ENCODE peak calls at places on chromosomes 4 and X, in eight cellular contexts. M, S, Q, L, V, D, G and R are unnamed samples.

GRCh38 chrX:16258936-16259335 is 91.7 kb downstream of the MAGEB17 start:
- DNase-seq in G (no peak), D (peak; percentile 13), S (peak; percentile 5), M (no peak), Q (no peak), V (no peak), L (no peak), R (no peak)

GRCh38 chrX:44223150-44223549 is 120.3 kb downstream of the EFHC2 start:
- DNase-seq in L (no peak), Q (no peak), S (peak; percentile 89), G (no peak), M (peak; percentile 28), D (no peak), V (no peak), R (no peak)

GRCh38 chr4:56976283-56976877 is 1.0 kb downstream of the NOA1 start:
- DNase-seq in D (no peak), M (no peak), V (peak; percentile 57), S (no peak), Q (peak; percentile 10), G (peak; percentile 24), L (no peak), R (no peak)

GRCh38 chr4:52192697-52193096 is 141.6 kb downstream of the SPATA18 start:
- DNase-seq in V (no peak), M (no peak), L (peak; percentile 7), D (no peak), S (no peak), Q (no peak), G (no peak), R (no peak)

GRCh38 chr4:151567056-151567455 is 158.1 kb downstream of the FHIP1A start:
- DNase-seq in G (no peak), D (no peak), M (no peak), L (no peak), S (no peak), Q (no peak), V (no peak), R (no peak)

GRCh38 chrX:6667048-6667768 is 132.3 kb upstream of the VCX3A start:
- DNase-seq in G (no peak), L (no peak), Q (no peak), V (no peak), S (no peak), D (no peak), M (no peak), R (no peak)

GRCh38 chr4:38782452-38783108 is at the start of gene TLR10:
- DNase-seq in D (peak; percentile 16), V (peak; percentile 63), Q (peak; percentile 23), L (peak; percentile 77), M (peak; percentile 56), S (peak; percentile 59), G (no peak), R (no peak)

GRCh38 chr4:75771607-75772006 is 47.2 kb downstream of the USO1 start:
- DNase-seq in M (no peak), L (no peak), D (no peak), V (no peak), S (no peak), G (no peak), Q (no peak), R (no peak)

GRCh38 chrX:153794897-153795816 is 689 bp downstream of the SSR4 start:
- DNase-seq in L (peak; percentile 42), D (no peak), V (no peak), G (peak; percentile 31), Q (no peak), S (no peak), M (no peak), R (no peak)

GRCh38 chrX:129565046-129565649 is 25.1 kb downstream of the OCRL start:
- DNase-seq in G (no peak), M (no peak), S (peak; percentile 53), L (no peak), D (no peak), V (no peak), Q (no peak), R (no peak)

GRCh38 chr4:183185018-183185417 is 86.0 kb downstream of the WWC2 start:
- DNase-seq in M (no peak), S (no peak), V (no peak), Q (no peak), L (no peak), D (no peak), G (no peak), R (no peak)

GRCh38 chr4:77826280-77826679 is 7.1 kb upstream of the CNOT6L start:
- DNase-seq in V (no peak), S (no peak), M (no peak), L (no peak), D (no peak), G (no peak), Q (no peak), R (no peak)

GRCh38 chr4:112031712-112032328 is 113.4 kb upstream of the FAM241A start:
- DNase-seq in Q (peak; percentile 12), G (no peak), M (no peak), S (peak; percentile 74), V (no peak), D (peak; percentile 10), L (peak; percentile 76), R (no peak)

GRCh38 chr4:36177946-36178345 is 66.4 kb downstream of the ARAP2 start:
- DNase-seq in V (no peak), Q (no peak), G (no peak), L (no peak), M (no peak), D (no peak), S (peak; percentile 24), R (no peak)

GRCh38 chr4:82042042-82042441 is 331.7 kb downstream of the HNRNPD start:
- DNase-seq in S (no peak), M (no peak), D (no peak), G (no peak), L (no peak), V (no peak), Q (no peak), R (no peak)

GRCh38 chr4:61200195-61200990 is at the start of gene ADGRL3:
- DNase-seq in G (peak; percentile 92), S (peak; percentile 50), V (no peak), D (no peak), M (no peak), L (peak; percentile 95), Q (peak; percentile 61), R (no peak)

GRCh38 chr4:111959202-111959601 is 186.1 kb upstream of the FAM241A start:
- DNase-seq in Q (no peak), S (peak; percentile 39), L (no peak), M (no peak), V (no peak), D (no peak), G (no peak), R (no peak)

GRCh38 chr4:73019462-73020047 is 50.0 kb downstream of the COX18 start:
- DNase-seq in M (no peak), S (peak; percentile 63), L (peak; percentile 67), G (no peak), Q (no peak), V (no peak), D (peak; percentile 7), R (no peak)

GRCh38 chr4:72567821-72568620 is 1.0 kb downstream of the ADAMTS3 start:
- DNase-seq in D (peak; percentile 44), Q (peak; percentile 39), L (peak; percentile 87), V (peak; percentile 56), S (peak; percentile 81), M (peak; percentile 29), G (peak; percentile 45), R (no peak)

GRCh38 chr4:71648923-71649322 is 135.0 kb downstream of the GC start:
- DNase-seq in D (no peak), V (no peak), S (no peak), L (no peak), G (no peak), M (no peak), Q (no peak), R (no peak)

GRCh38 chr4:149638073-149638472 is 177.6 kb downstream of the IQCM start:
- DNase-seq in V (no peak), Q (no peak), D (no peak), G (no peak), L (no peak), S (no peak), M (no peak), R (no peak)

GRCh38 chr4:107780665-107781064 is 44.1 kb upstream of the SGMS2 start:
- DNase-seq in G (peak; percentile 30), L (peak; percentile 59), Q (no peak), M (no peak), V (no peak), D (no peak), S (no peak), R (no peak)

GRCh38 chr4:48490680-48491513 is 845 bp downstream of the ZAR1 start:
- DNase-seq in G (no peak), Q (no peak), L (peak; percentile 33), M (no peak), V (no peak), D (no peak), S (no peak), R (peak; percentile 25)

DNA sequence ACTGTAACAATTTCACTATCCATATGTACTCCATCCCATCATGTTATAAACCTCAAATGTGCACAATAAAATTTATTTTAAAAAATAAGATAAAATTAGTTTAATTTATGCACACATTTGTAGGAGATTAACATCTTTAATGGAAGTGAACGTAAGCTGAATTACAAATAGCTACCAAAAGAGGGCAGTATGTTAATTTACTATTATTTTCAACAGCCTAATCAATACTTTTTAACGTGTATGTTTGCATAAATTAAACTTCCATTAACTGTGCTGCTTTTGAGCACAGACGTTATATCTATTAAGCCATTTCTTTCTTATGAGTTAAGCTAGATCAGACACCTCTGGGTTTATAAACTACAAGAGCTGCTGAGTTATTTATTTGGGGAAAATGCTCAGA is 56.5 kb upstream of the PHKA2 start:
- DNase-seq in D (no peak), M (no peak), L (no peak), Q (no peak), G (no peak), S (peak; percentile 14), V (no peak), R (no peak)
- TF ChIP-seq CTCF in D (peak; percentile 37), M (no peak), L (peak; percentile 54), Q (peak; percentile 59), G (peak; percentile 70), S (no peak), V (peak; percentile 45), R (no peak)

GRCh38 chr4:13762126-13762525 is 134.6 kb upstream of the BOD1L1 start:
- DNase-seq in S (no peak), L (no peak), Q (no peak), D (no peak), V (no peak), M (no peak), G (no peak), R (no peak)
- TF ChIP-seq CTCF in S (no peak), L (no peak), Q (no peak), D (no peak), V (no peak), M (no peak), G (no peak), R (no peak)

DNA sequence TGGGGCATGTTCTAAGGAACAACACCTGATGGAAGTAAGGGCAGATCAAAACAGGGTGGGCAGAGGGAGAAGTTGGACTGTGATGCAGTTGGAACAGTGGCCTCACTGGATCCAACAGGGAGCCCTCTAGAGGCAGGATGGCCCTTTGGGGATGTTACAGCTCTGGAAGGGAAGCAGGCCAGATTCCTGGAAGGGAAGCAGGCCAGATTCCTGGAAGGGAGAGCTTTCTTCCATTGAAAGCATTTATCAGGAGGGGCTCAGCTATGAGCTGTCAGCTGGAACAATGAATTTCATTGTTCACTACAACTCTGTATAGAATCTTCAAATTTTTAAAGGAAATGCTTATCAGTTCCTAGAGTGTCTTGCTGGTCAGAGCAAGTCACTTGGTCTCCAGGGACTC is 17.7 kb downstream of the IL15 start:
- DNase-seq in D (no peak), M (no peak), Q (no peak), V (peak; percentile 54), S (peak; percentile 23), L (peak; percentile 77), G (no peak), R (no peak)
- TF ChIP-seq CTCF in D (peak; percentile 46), M (no peak), Q (peak; percentile 58), V (peak; percentile 65), S (peak; percentile 42), L (peak; percentile 68), G (no peak), R (no peak)

GRCh38 chrX:31658360-31658759 is 586.5 kb upstream of the FTHL17 start:
- DNase-seq in Q (no peak), L (no peak), S (peak; percentile 50), V (no peak), M (no peak), G (no peak), D (no peak), R (no peak)
- TF ChIP-seq CTCF in Q (peak; percentile 61), L (peak; percentile 67), S (no peak), V (peak; percentile 70), M (no peak), G (peak; percentile 41), D (peak; percentile 42), R (no peak)